ENCODE peak calls at places on chromosomes 2 and 18, in ten cellular contexts. L is GM04503; U is GM23248; Q is A172; S is putamen; H is CD4-positive, alpha-beta T cell; V is WTC11; Z is neural progenitor cell; N is activated naive CD8-positive, alpha-beta T cell treated with anti-CD3 and anti-CD28 coated beads, Interleukin-2, amount 10 ng/mL, durations not matched to agents 7 days and 5 days; M is EH. I is an unnamed sample.
A peak's percentile ranks its signal among the peaks of the same experiment; 100 is the strongest.

GRCh38 chr2:119218478-119219064 is 5.1 kb upstream of the STEAP3 start:
- DNase-seq in L (no peak), U (peak; percentile 77), Q (peak; percentile 50), S (no peak), H (no peak), V (no peak), Z (peak; percentile 58), N (no peak), M (peak; percentile 80), I (peak; percentile 67)

GRCh38 chr2:23077599-23077998 is 307.4 kb upstream of the KLHL29 start:
- DNase-seq in L (no peak), U (no peak), Q (no peak), S (no peak), H (no peak), V (no peak), Z (no peak), N (no peak), M (no peak), I (peak; percentile 58)

GRCh38 chr2:101809656-101810055 is 112.1 kb downstream of the MAP4K4 start:
- DNase-seq in L (no peak), U (no peak), Q (no peak), S (no peak), H (no peak), V (no peak), Z (no peak), N (no peak), M (peak; percentile 52), I (no peak)

GRCh38 chr2:85143463-85144082 is 10.4 kb downstream of the TCF7L1 start:
- DNase-seq in L (no peak), U (no peak), Q (no peak), S (no peak), H (no peak), V (no peak), Z (no peak), N (no peak), M (no peak), I (no peak)

GRCh38 chr2:44178950-44179349 is 10.3 kb downstream of the PPM1B start:
- DNase-seq in L (no peak), U (no peak), Q (no peak), S (no peak), H (no peak), V (no peak), Z (no peak), N (no peak), M (no peak), I (no peak)

GRCh38 chr2:102753563-102754159 is 8.2 kb upstream of the TMEM182 start:
- DNase-seq in L (peak; percentile 0), U (peak; percentile 55), Q (peak; percentile 46), S (peak; percentile 9), H (no peak), V (no peak), Z (peak; percentile 62), N (no peak), M (peak; percentile 54), I (peak; percentile 55)

GRCh38 chr2:227627769-227628168 is 10.5 kb downstream of the SCYGR4 start:
- DNase-seq in L (no peak), U (no peak), Q (no peak), S (no peak), H (no peak), V (no peak), Z (no peak), N (no peak), M (no peak), I (no peak)

GRCh38 chr18:79740741-79741700 is 56.7 kb upstream of the KCNG2 start:
- DNase-seq in L (no peak), U (no peak), Q (no peak), S (no peak), H (no peak), V (no peak), Z (no peak), N (no peak), M (no peak), I (no peak)

GRCh38 chr18:63043516-63043915 is 276.1 kb downstream of the BCL2 start:
- DNase-seq in L (no peak), U (peak; percentile 51), Q (no peak), S (no peak), H (no peak), V (no peak), Z (no peak), N (no peak), M (peak; percentile 35), I (peak; percentile 52)

GRCh38 chr18:79930020-79930642 is 21.3 kb downstream of the SLC66A2 start:
- DNase-seq in L (no peak), U (no peak), Q (no peak), S (no peak), H (no peak), V (no peak), Z (no peak), N (no peak), M (no peak), I (no peak)

GRCh38 chr2:105104208-105104731 is 66.4 kb downstream of the MRPS9 start:
- DNase-seq in L (peak; percentile 21), U (peak; percentile 33), Q (peak; percentile 81), S (no peak), H (no peak), V (no peak), Z (no peak), N (no peak), M (peak; percentile 90), I (peak; percentile 76)

GRCh38 chr2:168060956-168061750 is 186.2 kb downstream of the STK39 start:
- DNase-seq in L (peak; percentile 12), U (peak; percentile 62), Q (peak; percentile 30), S (no peak), H (no peak), V (no peak), Z (no peak), N (no peak), M (peak; percentile 58), I (peak; percentile 7)

GRCh38 chr2:9752441-9753275 is 90.6 kb upstream of the TAF1B start:
- DNase-seq in L (no peak), U (peak; percentile 96), Q (peak; percentile 95), S (no peak), H (peak; percentile 72), V (no peak), Z (no peak), N (peak; percentile 77), M (peak; percentile 72), I (peak; percentile 96)

GRCh38 chr2:2184549-2185249 is 146.4 kb downstream of the MYT1L start:
- DNase-seq in L (no peak), U (no peak), Q (peak; percentile 5), S (peak; percentile 58), H (no peak), V (no peak), Z (no peak), N (no peak), M (no peak), I (peak; percentile 23)

GRCh38 chr18:7616661-7617060 is 49.5 kb downstream of the PTPRM start:
- DNase-seq in L (no peak), U (peak; percentile 57), Q (no peak), S (no peak), H (no peak), V (no peak), Z (no peak), N (no peak), M (peak; percentile 73), I (no peak)

GRCh38 chr18:4017479-4017878 is 437.6 kb downstream of the DLGAP1 start:
- DNase-seq in L (no peak), U (peak; percentile 20), Q (no peak), S (no peak), H (no peak), V (peak; percentile 48), Z (peak; percentile 52), N (no peak), M (no peak), I (no peak)

GRCh38 chr18:34707670-34708069 is 2.4 kb upstream of the DTNA start:
- DNase-seq in L (peak; percentile 83), U (peak; percentile 95), Q (peak; percentile 94), S (peak; percentile 64), H (no peak), V (no peak), Z (peak; percentile 29), N (no peak), M (peak; percentile 93), I (peak; percentile 93)

GRCh38 chr2:213246665-213247281 is 37.5 kb upstream of the SPAG16 start:
- DNase-seq in L (no peak), U (peak; percentile 64), Q (peak; percentile 51), S (peak; percentile 24), H (peak; percentile 40), V (peak; percentile 39), Z (peak; percentile 68), N (peak; percentile 34), M (peak; percentile 54), I (no peak)

GRCh38 chr18:78138993-78139496 is 840.6 kb upstream of the SALL3 start:
- DNase-seq in L (no peak), U (no peak), Q (no peak), S (peak; percentile 24), H (no peak), V (no peak), Z (peak; percentile 72), N (no peak), M (no peak), I (no peak)

GRCh38 chr2:174208026-174208425 is 40.3 kb downstream of the OLA1 start:
- DNase-seq in L (no peak), U (no peak), Q (no peak), S (no peak), H (no peak), V (no peak), Z (no peak), N (no peak), M (no peak), I (no peak)

GRCh38 chr2:239751719-239752355 is 273.3 kb downstream of the NDUFA10 start:
- DNase-seq in L (no peak), U (no peak), Q (no peak), S (no peak), H (peak; percentile 28), V (no peak), Z (no peak), N (peak; percentile 45), M (no peak), I (no peak)

GRCh38 chr2:146602383-146602782 is 1242.4 kb upstream of the ACVR2A start:
- DNase-seq in L (no peak), U (peak; percentile 72), Q (no peak), S (no peak), H (no peak), V (no peak), Z (no peak), N (no peak), M (peak; percentile 65), I (peak; percentile 39)

GRCh38 chr18:75249192-75249551 is 38.6 kb downstream of the TSHZ1 start:
- DNase-seq in L (no peak), U (no peak), Q (no peak), S (no peak), H (no peak), V (no peak), Z (no peak), N (peak; percentile 32), M (no peak), I (no peak)

GRCh38 chr18:11874676-11875075 is 23.5 kb downstream of the CHMP1B start:
- DNase-seq in L (no peak), U (no peak), Q (no peak), S (no peak), H (no peak), V (no peak), Z (no peak), N (no peak), M (no peak), I (no peak)

GRCh38 chr18:245282-245847 is 22.5 kb downstream of the THOC1 start:
- DNase-seq in L (no peak), U (peak; percentile 7), Q (no peak), S (no peak), H (no peak), V (no peak), Z (no peak), N (no peak), M (no peak), I (peak; percentile 27)

GRCh38 chr2:186036862-186037449 is 298.4 kb downstream of the FSIP2 start:
- DNase-seq in L (no peak), U (no peak), Q (no peak), S (no peak), H (no peak), V (no peak), Z (no peak), N (no peak), M (no peak), I (no peak)

I was measured in HT1080.